ENCODE peak calls at places on chromosomes 5 and 9, in six cellular contexts. Z is tibial artery, X is iPS DF 19.7, O is fibroblast of lung, E is aorta, U is psoas muscle. F is an unnamed sample.

GRCh38 chr5:108661590-108662219 is 86.0 kb upstream of the FER start:
- DNase-seq in U (no peak), E (no peak), Z (no peak), O (peak), X (no peak), F (no peak)

GRCh38 chr9:35844628-35845301 is 15.7 kb downstream of the TMEM8B start:
- DNase-seq in Z (no peak), X (no peak), E (no peak), O (peak), U (no peak), F (no peak)

GRCh38 chr5:73306078-73306719 is 133.2 kb downstream of the TMEM174 start:
- DNase-seq in O (no peak), Z (no peak), X (no peak), U (no peak), E (no peak), F (no peak)

GRCh38 chr5:1973391-1974013 is 90.8 kb upstream of the IRX4 start:
- DNase-seq in E (no peak), U (no peak), Z (no peak), O (no peak), X (no peak), F (no peak)

GRCh38 chr5:31768046-31768445 is 129.1 kb downstream of the PDZD2 start:
- DNase-seq in O (no peak), E (no peak), X (no peak), Z (no peak), U (peak), F (no peak)

GRCh38 chr5:58958701-58959100 is 375.8 kb downstream of the RAB3C start:
- DNase-seq in Z (no peak), O (no peak), X (no peak), E (no peak), U (no peak), F (no peak)

GRCh38 chr9:98997580-98997979 is 53.9 kb downstream of the COL15A1 start:
- DNase-seq in O (peak), X (no peak), Z (no peak), E (no peak), U (no peak), F (no peak)

GRCh38 chr9:10108815-10109214 is 504.0 kb downstream of the PTPRD start:
- DNase-seq in Z (no peak), E (no peak), O (no peak), X (no peak), U (no peak), F (no peak)

GRCh38 chr9:133098104-133098754 is 22.8 kb downstream of the RALGDS start:
- DNase-seq in O (no peak), Z (no peak), E (no peak), U (no peak), X (no peak), F (no peak)

GRCh38 chr5:57185301-57185700 is 11.4 kb downstream of the GPBP1 start:
- DNase-seq in O (no peak), X (no peak), Z (no peak), E (no peak), U (no peak), F (no peak)

GRCh38 chr5:170297589-170298462 is at the start of gene LCP2:
- DNase-seq in U (no peak), O (no peak), X (no peak), E (no peak), Z (no peak), F (no peak)

GRCh38 chr5:72611111-72611724 is 104.0 kb upstream of the ZNF366 start:
- DNase-seq in E (peak), X (peak), O (peak), U (peak), Z (peak), F (peak)

GRCh38 chr5:172661536-172661935 is 20.5 kb downstream of the NEURL1B start:
- DNase-seq in U (no peak), Z (peak), X (no peak), O (no peak), E (no peak), F (no peak)

GRCh38 chr9:22528485-22528884 is 81.9 kb downstream of the DMRTA1 start:
- DNase-seq in E (no peak), X (no peak), Z (no peak), U (no peak), O (peak), F (no peak)

GRCh38 chr5:108433600-108433999 is 51.7 kb upstream of the FBXL17 start:
- DNase-seq in U (no peak), Z (no peak), O (no peak), X (no peak), E (no peak), F (no peak)

GRCh38 chr9:130453487-130453886 is 8.7 kb downstream of the ASS1 start:
- DNase-seq in O (peak), E (peak), X (no peak), U (no peak), Z (no peak), F (peak)

GRCh38 chr9:19271081-19271480 is 40.6 kb downstream of the DENND4C start:
- DNase-seq in O (no peak), U (no peak), Z (no peak), X (no peak), E (no peak), F (no peak)

GRCh38 chr5:113087994-113088519 is 111.5 kb downstream of the DCP2 start:
- DNase-seq in E (no peak), Z (no peak), O (no peak), U (no peak), X (no peak), F (no peak)

GRCh38 chr5:137278476-137278875 is 220.7 kb downstream of the SPOCK1 start:
- DNase-seq in Z (no peak), O (no peak), X (no peak), U (no peak), E (no peak), F (no peak)

GRCh38 chr9:14106699-14107098 is 207.2 kb downstream of the NFIB start:
- DNase-seq in O (no peak), E (no peak), X (no peak), U (no peak), Z (no peak), F (peak)

GRCh38 chr9:110427497-110428104 is 89.9 kb upstream of the TXNDC8 start:
- DNase-seq in O (peak), E (peak), Z (no peak), X (peak), U (peak), F (no peak)

GRCh38 chr9:123834907-123835562 is 94.9 kb downstream of the DENND1A start:
- DNase-seq in U (no peak), E (no peak), X (no peak), O (peak), Z (no peak), F (no peak)

GRCh38 chr5:180820788-180821321 is 18.2 kb upstream of the MGAT1 start:
- DNase-seq in Z (peak), X (no peak), E (no peak), O (no peak), U (no peak), F (no peak)

GRCh38 chr5:87268126-87268969 is 665 bp downstream of the RASA1 start:
- DNase-seq in X (peak), U (peak), E (peak), O (peak), Z (peak), F (no peak)

GRCh38 chr5:52757527-52757926 is 30.2 kb upstream of the ITGA1 start:
- DNase-seq in U (no peak), X (no peak), E (no peak), Z (no peak), O (no peak), F (no peak)

GRCh38 chr9:133595910-133596309 is 13.3 kb downstream of the FAM163B start:
- DNase-seq in U (no peak), E (no peak), X (no peak), O (no peak), Z (no peak), F (no peak)

GRCh38 chr5:179371681-179372675 is 26.7 kb upstream of the ADAMTS2 start:
- DNase-seq in O (no peak), U (no peak), Z (peak), E (peak), X (no peak), F (peak)

GRCh38 chr5:68333649-68334549 is 118.3 kb downstream of the PIK3R1 start:
- DNase-seq in X (no peak), O (peak), U (no peak), Z (no peak), E (no peak), F (no peak)

GRCh38 chr9:5801739-5802113 is 31.2 kb downstream of the ERMP1 start:
- DNase-seq in Z (no peak), O (no peak), X (no peak), E (no peak), U (no peak), F (no peak)

GRCh38 chr9:111926421-111926875 is 29.8 kb downstream of the UGCG start:
- DNase-seq in Z (peak), X (no peak), E (peak), U (peak), O (peak), F (no peak)

GRCh38 chr9:133874659-133875058 is 117.5 kb downstream of the VAV2 start:
- DNase-seq in O (no peak), U (no peak), X (no peak), Z (no peak), E (no peak), F (no peak)